ENCODE peak calls at places on chromosomes 1 and 21, in seven cellular contexts. One of them, this sample, is unnamed. For H3K9me3, the result is how much of the 10 kb centered on the place peaks cover.

GRCh38 chr1:107196973-107197562 is 56.2 kb downstream of the NTNG1 start:
- DNase-seq in MM.1S: peak
- DNase-seq in CD4-positive, alpha-beta memory T cell: no peak
- DNase-seq in aorta: no peak
- DNase-seq in endodermal cell: peak
- DNase-seq in pancreas: no peak
- DNase-seq in neural progenitor cell: peak
- DNase-seq in this sample: peak

GRCh38 chr1:60903591-60903990 is 178.8 kb upstream of the NFIA start:
- DNase-seq in MM.1S: no peak
- DNase-seq in CD4-positive, alpha-beta memory T cell: no peak
- DNase-seq in aorta: peak
- DNase-seq in endodermal cell: no peak
- DNase-seq in pancreas: no peak
- DNase-seq in neural progenitor cell: no peak
- DNase-seq in this sample: no peak

GRCh38 chr1:112395261-112395831 is 668 bp upstream of the CTTNBP2NL start:
- DNase-seq in MM.1S: no peak
- DNase-seq in CD4-positive, alpha-beta memory T cell: no peak
- DNase-seq in aorta: no peak
- DNase-seq in endodermal cell: peak
- DNase-seq in pancreas: no peak
- DNase-seq in neural progenitor cell: peak
- DNase-seq in this sample: no peak

GRCh38 chr1:218413179-218413578 is 68.0 kb downstream of the TGFB2 start:
- DNase-seq in MM.1S: no peak
- DNase-seq in CD4-positive, alpha-beta memory T cell: no peak
- DNase-seq in aorta: no peak
- DNase-seq in endodermal cell: no peak
- DNase-seq in pancreas: no peak
- DNase-seq in neural progenitor cell: no peak
- DNase-seq in this sample: no peak

GRCh38 chr1:231940721-231941120 is 314.1 kb downstream of the DISC1 start:
- DNase-seq in MM.1S: no peak
- DNase-seq in CD4-positive, alpha-beta memory T cell: no peak
- DNase-seq in aorta: no peak
- DNase-seq in endodermal cell: no peak
- DNase-seq in pancreas: no peak
- DNase-seq in neural progenitor cell: no peak
- DNase-seq in this sample: no peak

GRCh38 chr1:199759268-199759724 is 268.2 kb upstream of the NR5A2 start:
- DNase-seq in MM.1S: no peak
- DNase-seq in CD4-positive, alpha-beta memory T cell: no peak
- DNase-seq in aorta: no peak
- DNase-seq in endodermal cell: no peak
- DNase-seq in pancreas: no peak
- DNase-seq in neural progenitor cell: no peak
- DNase-seq in this sample: no peak

GRCh38 chr1:221567859-221568507 is 173.9 kb downstream of the DUSP10 start:
- DNase-seq in MM.1S: no peak
- DNase-seq in CD4-positive, alpha-beta memory T cell: no peak
- DNase-seq in aorta: no peak
- DNase-seq in endodermal cell: no peak
- DNase-seq in pancreas: no peak
- DNase-seq in neural progenitor cell: no peak
- DNase-seq in this sample: no peak

GRCh38 chr21:40054403-40054802 is 187.2 kb downstream of the PCP4 start:
- DNase-seq in MM.1S: peak
- DNase-seq in CD4-positive, alpha-beta memory T cell: no peak
- DNase-seq in aorta: peak
- DNase-seq in endodermal cell: no peak
- DNase-seq in pancreas: peak
- DNase-seq in neural progenitor cell: no peak
- DNase-seq in this sample: peak

GRCh38 chr1:84299536-84300260 is 1.8 kb upstream of the SAMD13 start:
- DNase-seq in MM.1S: no peak
- DNase-seq in CD4-positive, alpha-beta memory T cell: no peak
- DNase-seq in aorta: no peak
- DNase-seq in endodermal cell: no peak
- DNase-seq in pancreas: no peak
- DNase-seq in neural progenitor cell: no peak
- DNase-seq in this sample: peak

GRCh38 chr1:204032642-204033235 is 40.2 kb upstream of the SOX13 start:
- DNase-seq in MM.1S: no peak
- DNase-seq in CD4-positive, alpha-beta memory T cell: no peak
- DNase-seq in aorta: no peak
- DNase-seq in endodermal cell: no peak
- DNase-seq in pancreas: no peak
- DNase-seq in neural progenitor cell: peak
- DNase-seq in this sample: no peak

DNA sequence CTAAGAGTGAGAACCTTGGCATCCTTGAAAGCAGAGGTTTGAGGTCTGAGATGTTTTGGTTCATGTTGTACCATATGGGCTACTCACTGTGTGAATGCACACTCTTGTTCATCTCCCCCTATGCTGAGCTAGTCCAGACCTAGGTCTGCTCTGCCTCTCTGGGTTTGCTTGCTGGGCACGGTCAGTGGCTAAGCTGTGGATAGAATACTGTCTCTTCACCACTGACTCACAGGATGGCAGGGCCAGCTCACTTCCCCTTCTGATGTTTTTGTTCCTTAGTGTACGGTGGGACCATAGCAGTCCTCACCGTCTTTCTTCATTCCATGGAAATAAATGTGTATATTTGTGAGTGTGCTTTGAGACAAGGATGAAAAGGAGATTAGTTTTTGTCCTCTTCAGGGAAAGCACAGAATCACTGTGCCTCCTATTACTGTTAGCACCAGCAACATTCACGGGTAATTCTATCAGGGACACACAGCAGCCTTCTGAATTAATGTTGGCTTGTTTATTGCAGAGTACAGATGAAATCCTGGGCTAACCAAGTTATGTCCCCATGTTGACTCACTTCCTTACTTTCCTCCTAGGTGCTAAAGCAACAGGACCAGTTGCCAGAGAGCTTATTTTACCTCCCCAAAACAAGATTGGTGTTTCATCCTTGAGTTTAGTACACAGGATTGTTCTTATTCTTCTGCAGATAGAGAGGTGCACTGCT is 56.9 kb upstream of the IVNS1ABP start:
- DNase-seq in MM.1S: no peak
- DNase-seq in CD4-positive, alpha-beta memory T cell: no peak
- DNase-seq in aorta: peak
- DNase-seq in endodermal cell: no peak
- DNase-seq in pancreas: no peak
- DNase-seq in neural progenitor cell: no peak
- DNase-seq in this sample: no peak
- H3K4me3 ChIP-seq in MM.1S: no peak
- H3K4me3 ChIP-seq in CD4-positive, alpha-beta memory T cell: no peak
- H3K4me3 ChIP-seq in aorta: no peak
- H3K4me3 ChIP-seq in endodermal cell: no peak
- H3K4me3 ChIP-seq in pancreas: no peak
- H3K4me3 ChIP-seq in neural progenitor cell: no peak
- H3K4me3 ChIP-seq in this sample: no peak

GRCh38 chr1:166221316-166221715 is 54.5 kb upstream of the FAM78B start:
- DNase-seq in MM.1S: no peak
- DNase-seq in CD4-positive, alpha-beta memory T cell: no peak
- DNase-seq in aorta: no peak
- DNase-seq in endodermal cell: no peak
- DNase-seq in pancreas: no peak
- DNase-seq in neural progenitor cell: no peak
- DNase-seq in this sample: no peak
- H3K9me3 ChIP-seq in MM.1S: under half
- H3K9me3 ChIP-seq in CD4-positive, alpha-beta memory T cell: under half
- H3K9me3 ChIP-seq in aorta: under half
- H3K9me3 ChIP-seq in endodermal cell: under half
- H3K9me3 ChIP-seq in pancreas: under half
- H3K9me3 ChIP-seq in neural progenitor cell: under half
- H3K9me3 ChIP-seq in this sample: under half

DNA sequence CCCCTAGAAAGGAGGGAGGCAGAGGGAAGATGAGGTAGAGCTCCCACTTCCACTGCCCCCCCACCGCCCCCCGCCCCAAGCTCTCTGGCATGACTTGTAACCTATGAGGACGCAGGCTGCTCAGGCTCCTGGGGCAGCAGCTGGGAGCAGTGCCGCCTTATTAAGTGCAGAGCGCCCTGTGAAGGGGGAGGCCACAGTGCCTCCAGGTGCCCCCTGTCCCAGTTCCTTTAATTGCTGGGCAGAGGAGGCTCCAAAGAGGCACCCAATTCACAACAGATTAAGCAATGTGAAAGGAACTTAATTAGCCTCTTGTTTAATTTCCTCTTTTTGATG is 2.9 kb downstream of the RXFP4 start:
- DNase-seq in MM.1S: no peak
- DNase-seq in CD4-positive, alpha-beta memory T cell: no peak
- DNase-seq in aorta: no peak
- DNase-seq in endodermal cell: no peak
- DNase-seq in pancreas: no peak
- DNase-seq in neural progenitor cell: no peak
- DNase-seq in this sample: no peak
- H3K27ac ChIP-seq in MM.1S: peak
- H3K27ac ChIP-seq in CD4-positive, alpha-beta memory T cell: no peak
- H3K27ac ChIP-seq in aorta: no peak
- H3K27ac ChIP-seq in endodermal cell: no peak
- H3K27ac ChIP-seq in pancreas: no peak
- H3K27ac ChIP-seq in neural progenitor cell: no peak
- H3K27ac ChIP-seq in this sample: peak

GRCh38 chr1:25567710-25568089 is 24.3 kb downstream of the LDLRAP1 start:
- DNase-seq in MM.1S: no peak
- DNase-seq in CD4-positive, alpha-beta memory T cell: no peak
- DNase-seq in aorta: no peak
- DNase-seq in endodermal cell: no peak
- DNase-seq in pancreas: no peak
- DNase-seq in neural progenitor cell: no peak
- DNase-seq in this sample: no peak
- H3K4me3 ChIP-seq in MM.1S: no peak
- H3K4me3 ChIP-seq in CD4-positive, alpha-beta memory T cell: no peak
- H3K4me3 ChIP-seq in aorta: no peak
- H3K4me3 ChIP-seq in endodermal cell: no peak
- H3K4me3 ChIP-seq in pancreas: no peak
- H3K4me3 ChIP-seq in neural progenitor cell: no peak
- H3K4me3 ChIP-seq in this sample: no peak

GRCh38 chr1:12387641-12388040 is 157.8 kb downstream of the VPS13D start:
- DNase-seq in MM.1S: no peak
- DNase-seq in CD4-positive, alpha-beta memory T cell: no peak
- DNase-seq in aorta: no peak
- DNase-seq in endodermal cell: no peak
- DNase-seq in pancreas: no peak
- DNase-seq in neural progenitor cell: no peak
- DNase-seq in this sample: no peak
- H3K9me3 ChIP-seq in MM.1S: under half
- H3K9me3 ChIP-seq in CD4-positive, alpha-beta memory T cell: under half
- H3K9me3 ChIP-seq in aorta: under half
- H3K9me3 ChIP-seq in endodermal cell: under half
- H3K9me3 ChIP-seq in pancreas: under half
- H3K9me3 ChIP-seq in neural progenitor cell: under half
- H3K9me3 ChIP-seq in this sample: under half

DNA sequence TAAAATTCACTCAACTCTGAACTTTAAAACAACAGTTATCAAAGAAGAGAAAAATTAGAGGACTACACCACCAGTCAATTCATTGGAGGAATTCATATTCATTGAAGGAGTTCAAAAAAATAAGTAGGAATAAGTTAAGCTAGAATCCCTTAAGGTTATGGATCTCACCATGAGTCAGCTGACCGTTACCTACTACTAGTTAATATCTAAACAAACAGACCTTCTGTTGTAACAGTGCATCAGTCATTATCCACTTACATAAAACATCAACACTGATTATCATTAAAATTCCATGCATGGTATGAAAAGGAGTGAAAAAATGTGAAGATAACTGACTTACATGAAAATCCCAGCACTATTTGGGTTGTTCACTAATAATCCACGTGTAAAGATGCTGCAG is 44.9 kb downstream of the FOXJ3 start:
- DNase-seq in MM.1S: no peak
- DNase-seq in CD4-positive, alpha-beta memory T cell: no peak
- DNase-seq in aorta: no peak
- DNase-seq in endodermal cell: no peak
- DNase-seq in pancreas: no peak
- DNase-seq in neural progenitor cell: no peak
- DNase-seq in this sample: no peak
- H3K27ac ChIP-seq in MM.1S: no peak
- H3K27ac ChIP-seq in CD4-positive, alpha-beta memory T cell: no peak
- H3K27ac ChIP-seq in aorta: no peak
- H3K27ac ChIP-seq in endodermal cell: no peak
- H3K27ac ChIP-seq in pancreas: no peak
- H3K27ac ChIP-seq in neural progenitor cell: no peak
- H3K27ac ChIP-seq in this sample: no peak

This sample was measured in colonic mucosa.